ENCODE peak calls at places on chromosomes 1 and 21, in five cellular contexts. S, U, F, R and V are unnamed samples.

GRCh38 chr1:221878134-221878533 is 136.2 kb upstream of the DUSP10 start:
- DNase-seq in S (peak; percentile 35), U (no peak), F (no peak), R (peak; percentile 29), V (no peak)

GRCh38 chr1:201697174-201697573 is 131.8 kb upstream of the IPO9 start:
- DNase-seq in S (no peak), U (no peak), F (no peak), R (no peak), V (no peak)

GRCh38 chr1:41314781-41315481 is 46.3 kb upstream of the FOXO6 start:
- DNase-seq in S (peak; percentile 41), U (no peak), F (no peak), R (peak; percentile 20), V (no peak)

GRCh38 chr21:44760376-44760775 is 41.2 kb downstream of the UBE2G2 start:
- DNase-seq in S (no peak), U (no peak), F (no peak), R (no peak), V (no peak)

GRCh38 chr1:207240325-207241095 is 81.0 kb upstream of the CD55 start:
- DNase-seq in S (peak; percentile 38), U (no peak), F (peak; percentile 74), R (no peak), V (no peak)

GRCh38 chr1:156866679-156867015 is 6.0 kb downstream of the NTRK1 start:
- DNase-seq in S (no peak), U (no peak), F (no peak), R (no peak), V (no peak)

GRCh38 chr1:200282497-200283122 is 127.2 kb downstream of the ZNF281 start:
- DNase-seq in S (no peak), U (no peak), F (no peak), R (no peak), V (no peak)

GRCh38 chr1:67686272-67687197 is 1.5 kb downstream of the GADD45A start:
- DNase-seq in S (peak; percentile 99), U (peak; percentile 83), F (peak; percentile 88), R (peak; percentile 99), V (peak; percentile 68)

GRCh38 chr1:27548858-27549719 is 54.9 kb downstream of the AHDC1 start:
- DNase-seq in S (no peak), U (no peak), F (no peak), R (no peak), V (no peak)

GRCh38 chr21:44516342-44516741 is 23.7 kb downstream of the KRTAP10-1 start:
- DNase-seq in S (no peak), U (no peak), F (no peak), R (no peak), V (no peak)

GRCh38 chr1:63124666-63125191 is 197.6 kb upstream of the FOXD3 start:
- DNase-seq in S (peak; percentile 70), U (no peak), F (no peak), R (peak; percentile 89), V (no peak)

GRCh38 chr1:96030312-96030711 is 691.3 kb upstream of the PTBP2 start:
- DNase-seq in S (no peak), U (no peak), F (no peak), R (no peak), V (no peak)

GRCh38 chr1:53587252-53587992 is 128.2 kb downstream of the DMRTB1 start:
- DNase-seq in S (no peak), U (no peak), F (no peak), R (no peak), V (no peak)

DNA sequence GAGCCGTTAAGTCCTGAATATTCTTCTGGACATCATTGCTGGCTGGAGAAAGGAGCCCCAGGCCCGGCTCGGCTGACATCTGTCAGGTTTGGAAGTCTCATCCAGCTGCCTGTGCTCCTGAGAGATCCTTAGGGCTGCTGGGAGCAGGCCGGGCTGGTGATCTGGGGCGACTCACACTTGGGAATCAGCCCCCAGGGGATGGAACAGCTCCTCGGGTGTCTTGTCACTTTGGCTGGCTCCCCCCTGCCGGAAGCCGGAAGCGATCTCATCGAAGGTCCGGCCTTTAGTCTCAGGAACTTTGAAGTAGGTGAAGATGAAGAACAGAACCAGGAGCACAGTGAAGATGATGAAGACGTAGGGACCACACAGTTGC is 31.8 kb downstream of the SLC2A1 start:
- DNase-seq in S (no peak), U (no peak), F (no peak), R (no peak), V (no peak)
- TF ChIP-seq CTCF in S (no peak), U (no peak), F (no peak), R (no peak), V (no peak)

DNA sequence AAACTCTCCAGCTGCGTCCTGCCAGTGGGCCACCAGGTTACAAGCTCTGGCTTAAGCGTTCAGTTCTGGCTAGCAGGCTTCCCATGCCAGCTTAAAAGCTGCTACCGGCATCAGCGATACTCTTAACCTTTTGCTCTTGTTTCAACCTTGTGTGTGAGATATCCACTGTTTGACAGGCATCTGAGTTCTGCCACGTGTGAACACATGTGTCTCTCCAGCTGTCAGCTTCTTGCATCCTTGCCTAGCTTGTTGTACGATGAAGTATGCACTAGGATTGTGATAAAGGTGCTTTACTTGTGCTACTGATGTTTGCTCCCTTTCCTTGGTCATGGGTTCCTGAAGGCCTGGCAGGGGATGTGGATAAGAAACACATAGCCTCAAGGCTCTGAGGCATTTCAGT is 201.6 kb downstream of the PRDM2 start:
- DNase-seq in S (no peak), U (no peak), F (no peak), R (no peak), V (no peak)
- H3K4me3 ChIP-seq in S (no peak overlapping the region), U (no peak overlapping the region), F (no peak overlapping the region), R (no peak overlapping the region), V (no peak overlapping the region)

DNA sequence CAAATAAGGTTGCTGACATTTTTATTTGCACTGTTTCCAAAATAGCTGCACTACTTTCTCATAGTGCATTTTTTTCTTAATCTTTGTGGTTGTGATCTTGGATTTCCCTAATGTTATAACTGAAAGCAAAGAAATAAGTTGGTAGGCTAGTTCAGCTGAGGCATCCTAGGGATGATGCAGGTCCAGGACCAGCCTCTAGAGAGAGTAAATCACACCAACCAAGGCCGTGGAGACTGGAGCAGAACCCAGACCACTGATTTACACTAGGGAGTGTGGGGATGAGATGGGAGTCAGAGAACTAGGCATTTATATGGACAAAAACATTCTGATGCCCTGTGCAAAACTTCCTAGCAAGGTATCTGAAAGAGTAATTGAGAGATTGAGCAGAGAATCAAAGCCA is 104.5 kb downstream of the URB2 start:
- DNase-seq in S (no peak), U (no peak), F (no peak), R (no peak), V (no peak)
- TF ChIP-seq CTCF in S (no peak), U (no peak), F (no peak), R (no peak), V (no peak)

GRCh38 chr1:178726545-178726944 is 1.5 kb downstream of the RALGPS2 start:
- DNase-seq in S (no peak), U (no peak), F (no peak), R (no peak), V (no peak)
- H3K4me3 ChIP-seq in S (peak overlapping the region; percentile 91), U (peak overlapping the region; percentile 79), F (peak overlapping the region; percentile 95), R (peak overlapping the region; percentile 82), V (peak overlapping the region; percentile 83)

GRCh38 chr1:93448983-93449805 is 1.3 kb downstream of the FNBP1L start:
- DNase-seq in S (peak; percentile 65), U (peak; percentile 20), F (peak; percentile 33), R (peak; percentile 47), V (no peak)

GRCh38 chr1:93447481-93448291 is at the start of gene FNBP1L:
- DNase-seq in S (peak; percentile 52), U (peak; percentile 85), F (peak; percentile 84), R (peak; percentile 38), V (no peak)

GRCh38 chr1:93450331-93450730 is 2.4 kb downstream of the FNBP1L start:
- DNase-seq in S (no peak), U (no peak), F (no peak), R (no peak), V (no peak)

GRCh38 chr1:93446837-93447451 is 974 bp upstream of the FNBP1L start:
- DNase-seq in S (no peak), U (no peak), F (peak; percentile 65), R (peak; percentile 13), V (peak; percentile 65)

GRCh38 chr1:93448292-93448982 is 519 bp downstream of the FNBP1L start:
- DNase-seq in S (no peak), U (peak; percentile 71), F (peak; percentile 45), R (peak; percentile 17), V (no peak)
- TF ChIP-seq CTCF in S (no peak), U (no peak), F (no peak), R (no peak), V (no peak)

GRCh38 chr1:866095-866494 is 57.6 kb upstream of the SAMD11 start:
- DNase-seq in S (no peak), U (no peak), F (no peak), R (no peak), V (no peak)
- H3K4me3 ChIP-seq in S (no peak overlapping the region), U (no peak overlapping the region), F (no peak overlapping the region), R (no peak overlapping the region), V (no peak overlapping the region)

GRCh38 chr1:46476673-46477072 is 13.0 kb upstream of the DMBX1 start:
- DNase-seq in S (no peak), U (no peak), F (no peak), R (no peak), V (no peak)
- TF ChIP-seq CTCF in S (no peak), U (no peak), F (no peak), R (no peak), V (no peak)

DNA sequence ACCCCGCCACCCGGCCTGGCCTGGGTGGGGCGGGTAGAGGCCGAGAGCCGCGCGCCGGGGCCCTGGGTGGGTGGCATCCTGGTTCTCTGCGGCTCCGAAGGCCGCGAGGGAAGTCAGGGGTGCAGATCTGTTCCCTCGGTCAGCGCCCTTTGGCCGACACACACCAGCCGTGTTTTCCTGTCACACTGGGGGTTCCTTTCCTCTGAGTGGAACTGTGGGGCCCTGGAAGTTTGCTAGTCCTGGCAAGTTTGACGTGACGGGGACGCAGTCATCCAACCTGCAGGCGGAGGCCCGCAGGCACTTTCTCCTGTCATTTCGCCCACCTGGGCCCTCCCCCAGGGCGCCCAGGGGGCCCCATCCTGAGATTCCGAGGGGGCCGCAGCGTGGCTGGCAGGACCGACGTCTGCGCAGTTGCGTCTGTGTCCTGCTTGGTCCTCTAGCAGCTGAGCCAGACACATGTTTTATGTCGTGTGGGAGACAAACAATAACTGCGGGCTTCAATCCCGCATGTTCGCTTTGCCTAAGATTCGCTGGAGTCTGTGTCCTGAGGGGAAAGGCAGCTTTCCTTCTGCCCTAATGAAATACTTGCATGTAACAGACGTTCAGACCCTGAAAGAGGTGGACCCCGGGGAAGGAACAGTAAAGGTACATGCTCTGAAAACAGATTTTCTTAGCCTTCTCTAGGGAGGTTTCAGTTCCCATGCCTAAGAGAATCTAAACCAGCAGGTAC is 1.5 kb downstream of the FAM163A start:
- DNase-seq in S (no peak), U (no peak), F (no peak), R (no peak), V (no peak)
- H3K4me3 ChIP-seq in S (no peak overlapping the region), U (peak overlapping the region; percentile 44), F (peak overlapping the region; percentile 23), R (no peak overlapping the region), V (no peak overlapping the region)

GRCh38 chr1:19648689-19649088 is 4.6 kb downstream of the NBL1 start:
- DNase-seq in S (no peak), U (no peak), F (peak; percentile 86), R (peak; percentile 52), V (peak; percentile 10)
- TF ChIP-seq CTCF in S (peak; percentile 33), U (peak; percentile 41), F (peak; percentile 69), R (peak; percentile 22), V (peak; percentile 32)